ENCODE peak calls at places on chromosomes 6 and 20, in ten cellular contexts. J is transverse colon; E is CD4-positive, alpha-beta memory T cell; B is SJSA1; T is effector memory CD4-positive, alpha-beta T cell; M is NT2/D1; O is HCT116; H is upper lobe of right lung; W is lower lobe of right lung; X is right lobe of liver. D is an unnamed sample.

GRCh38 chr6:57256541-57256940 is 34.4 kb upstream of the RAB23 start:
- DNase-seq in H (no peak), M (no peak), B (no peak), O (no peak), J (no peak), X (no peak), E (no peak), T (no peak), W (no peak), D (no peak)

GRCh38 chr6:10404799-10405524 is 9.9 kb downstream of the TFAP2A start:
- DNase-seq in X (peak; percentile 18), B (no peak), M (no peak), W (no peak), O (no peak), E (no peak), T (no peak), J (no peak), H (peak; percentile 63), D (no peak)

GRCh38 chr20:37552415-37552814 is 24.7 kb upstream of the BLCAP start:
- DNase-seq in O (no peak), T (no peak), W (no peak), X (no peak), M (no peak), H (no peak), E (no peak), B (no peak), J (no peak), D (no peak)

GRCh38 chr6:153368131-153368530 is 237.0 kb upstream of the RGS17 start:
- DNase-seq in B (no peak), M (no peak), T (no peak), H (no peak), J (no peak), X (no peak), E (no peak), W (no peak), O (no peak), D (no peak)

GRCh38 chr20:19524691-19525090 is 233.4 kb upstream of the RIN2 start:
- DNase-seq in T (no peak), O (no peak), W (no peak), B (no peak), J (no peak), E (no peak), H (no peak), X (no peak), M (no peak), D (no peak)

GRCh38 chr6:118618676-118619377 is 32.6 kb downstream of the CEP85L start:
- DNase-seq in J (peak; percentile 68), B (peak; percentile 55), O (peak; percentile 12), W (peak; percentile 47), H (peak; percentile 66), E (peak; percentile 56), M (peak; percentile 20), T (peak; percentile 35), X (peak; percentile 40), D (peak; percentile 19)

GRCh38 chr6:152723398-152723797 is 25.7 kb downstream of the MYCT1 start:
- DNase-seq in E (no peak), X (no peak), O (no peak), T (no peak), J (no peak), W (no peak), M (no peak), B (no peak), H (no peak), D (no peak)

GRCh38 chr20:24729896-24730605 is 219.0 kb upstream of the CST7 start:
- DNase-seq in B (no peak), E (no peak), O (no peak), X (no peak), J (no peak), H (no peak), T (no peak), W (no peak), M (no peak), D (no peak)

GRCh38 chr6:65999288-65999791 is 292.3 kb upstream of the EYS start:
- DNase-seq in B (no peak), X (no peak), M (no peak), T (no peak), E (no peak), J (no peak), O (no peak), H (no peak), W (no peak), D (no peak)

GRCh38 chr20:25470045-25470444 is 62.6 kb downstream of the GINS1 start:
- DNase-seq in O (peak; percentile 8), E (peak; percentile 42), M (peak; percentile 33), T (no peak), H (no peak), B (no peak), X (peak; percentile 32), W (no peak), J (peak; percentile 49), D (no peak)

GRCh38 chr6:7728855-7729590 is 3.1 kb downstream of the BMP6 start:
- DNase-seq in B (no peak), T (no peak), W (no peak), E (no peak), M (no peak), X (no peak), H (no peak), J (no peak), O (no peak), D (no peak)

GRCh38 chr6:104682722-104683643 is 176.7 kb downstream of the HACE1 start:
- DNase-seq in B (peak; percentile 62), H (peak; percentile 73), M (peak; percentile 47), W (peak; percentile 70), X (peak; percentile 59), J (peak; percentile 33), O (peak; percentile 53), E (peak; percentile 61), T (peak; percentile 24), D (peak; percentile 62)

GRCh38 chr20:8867346-8867745 is 201.5 kb upstream of the PLCB4 start:
- DNase-seq in X (no peak), H (no peak), J (no peak), O (no peak), T (no peak), W (no peak), B (no peak), M (no peak), E (no peak), D (no peak)

GRCh38 chr6:131613296-131613925 is 14.6 kb downstream of the MED23 start:
- DNase-seq in E (no peak), H (no peak), J (no peak), T (no peak), X (no peak), W (no peak), O (no peak), B (no peak), M (no peak), D (no peak)

GRCh38 chr6:358432-358831 is 33.1 kb upstream of the IRF4 start:
- DNase-seq in B (no peak), M (no peak), H (peak; percentile 68), J (no peak), X (peak; percentile 25), E (no peak), W (peak; percentile 52), O (no peak), T (no peak), D (no peak)

GRCh38 chr20:6974819-6975218 is 207.3 kb downstream of the BMP2 start:
- DNase-seq in H (no peak), B (no peak), X (no peak), J (no peak), W (no peak), M (no peak), T (no peak), E (no peak), O (no peak), D (no peak)
- H3K9me3 ChIP-seq in H (no peaks in the 10 kb centered on the region), B (no peaks in the 10 kb centered on the region), X (no peaks in the 10 kb centered on the region), J (no peaks in the 10 kb centered on the region), W (peaks cover 5% of the 10 kb centered on the region), M (peaks cover 4% of the 10 kb centered on the region), T (no peaks in the 10 kb centered on the region), E (no peaks in the 10 kb centered on the region), O (peaks cover 3% of the 10 kb centered on the region), D (no peaks in the 10 kb centered on the region)

GRCh38 chr20:1930165-1930564 is 35.0 kb downstream of the SIRPA start:
- DNase-seq in T (no peak), W (no peak), J (no peak), M (no peak), E (no peak), B (no peak), H (no peak), X (no peak), O (no peak), D (no peak)
- H3K9me3 ChIP-seq in T (no peaks in the 10 kb centered on the region), W (no peaks in the 10 kb centered on the region), J (no peaks in the 10 kb centered on the region), M (no peaks in the 10 kb centered on the region), E (no peaks in the 10 kb centered on the region), B (no peaks in the 10 kb centered on the region), H (no peaks in the 10 kb centered on the region), X (no peaks in the 10 kb centered on the region), O (no peaks in the 10 kb centered on the region), D (no peaks in the 10 kb centered on the region)

GRCh38 chr20:30610751-30611150 is 646.7 kb upstream of the DEFB115 start:
- DNase-seq in J (no peak), W (no peak), T (no peak), E (no peak), M (no peak), H (no peak), X (no peak), B (no peak), O (no peak), D (no peak)
- H3K9me3 ChIP-seq in J (peaks cover 8% of the 10 kb centered on the region), W (peaks cover 8% of the 10 kb centered on the region), T (peaks cover 8% of the 10 kb centered on the region), E (no peaks in the 10 kb centered on the region), M (peaks cover 20% of the 10 kb centered on the region), H (peaks cover 12% of the 10 kb centered on the region), X (no peaks in the 10 kb centered on the region), B (no peaks in the 10 kb centered on the region), O (peaks cover 8% of the 10 kb centered on the region), D (peaks cover 6% of the 10 kb centered on the region)

DNA sequence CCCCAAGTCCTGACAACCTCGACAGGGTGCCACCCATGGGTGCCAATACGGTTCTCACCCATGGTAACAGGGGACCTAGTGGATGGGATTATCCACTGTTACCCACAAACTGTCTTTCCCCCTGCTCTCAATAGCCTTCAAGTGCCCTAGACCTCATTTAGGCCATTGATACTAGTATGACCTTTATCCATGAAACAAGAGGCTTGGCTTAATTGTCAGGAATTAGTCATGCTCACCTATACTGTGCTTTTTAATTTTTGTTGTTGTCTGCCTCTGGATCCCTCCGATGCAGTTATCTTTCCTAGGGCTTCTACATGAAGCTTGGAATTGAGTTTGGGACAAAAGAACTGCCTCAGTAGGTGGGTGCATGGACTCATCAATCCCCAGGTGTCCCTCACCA is 11.8 kb upstream of the IL22RA2 start:
- DNase-seq in B (no peak), W (no peak), E (no peak), H (no peak), M (no peak), O (no peak), T (no peak), X (no peak), J (no peak), D (no peak)
- H3K9me3 ChIP-seq in B (peaks cover 13% of the 10 kb centered on the region), W (peaks cover 52% of the 10 kb centered on the region), E (no peaks in the 10 kb centered on the region), H (peaks cover 22% of the 10 kb centered on the region), M (peaks cover 95% of the 10 kb centered on the region), O (peaks cover 3% of the 10 kb centered on the region), T (no peaks in the 10 kb centered on the region), X (no peaks in the 10 kb centered on the region), J (peaks cover 28% of the 10 kb centered on the region), D (peaks cover 2% of the 10 kb centered on the region)

D was measured in T-helper 17 cell.